ENCODE peak calls at places on chromosomes 13 and 19, in six cellular contexts. S, T, M, H, G and V are unnamed samples.

GRCh38 chr19:51552996-51553725 is 17.9 kb upstream of the ZNF175 start:
- DNase-seq in S (peak), T (peak), M (no peak), G (no peak), H (peak), V (no peak)

GRCh38 chr13:103873725-103874124 is 807.5 kb upstream of the SLC10A2 start:
- DNase-seq in H (no peak), T (no peak), M (no peak), S (no peak), G (no peak), V (no peak)

GRCh38 chr13:98327326-98328314 is 150.6 kb upstream of the RNF113B start:
- DNase-seq in S (no peak), T (no peak), M (no peak), G (no peak), H (peak), V (no peak)

GRCh38 chr19:8459520-8460260 is 14.9 kb downstream of the HNRNPM start:
- DNase-seq in M (no peak), G (no peak), S (no peak), H (peak), T (no peak), V (no peak)

GRCh38 chr13:99908129-99908805 is 63.3 kb downstream of the ZIC5 start:
- DNase-seq in H (no peak), M (no peak), G (no peak), T (no peak), S (no peak), V (no peak)

GRCh38 chr19:39982883-39983282 is 11.9 kb downstream of the PSMC4 start:
- DNase-seq in S (no peak), T (no peak), H (no peak), G (no peak), M (no peak), V (no peak)

GRCh38 chr19:12140545-12141404 is 625 bp upstream of the ZNF20 start:
- DNase-seq in H (peak), S (peak), M (peak), G (peak), T (peak), V (peak)

GRCh38 chr19:13241321-13242104 is 91.3 kb downstream of the IER2 start:
- DNase-seq in T (no peak), H (no peak), S (peak), M (no peak), G (no peak), V (no peak)

GRCh38 chr19:7520131-7521051 is 2.0 kb upstream of the MCOLN1 start:
- DNase-seq in H (no peak), T (no peak), S (no peak), M (no peak), G (no peak), V (no peak)

GRCh38 chr13:94192576-94192975 is 286.9 kb downstream of the DCT start:
- DNase-seq in G (peak), H (peak), S (peak), M (no peak), T (no peak), V (no peak)

GRCh38 chr19:49551531-49551930 is 23.7 kb downstream of the RCN3 start:
- DNase-seq in T (no peak), M (no peak), G (no peak), H (no peak), S (no peak), V (no peak)
- TF ChIP-seq POLR2AphosphoS5 in T (no peak), M (no peak), G (no peak), H (no peak), S (no peak), V (no peak)

GRCh38 chr19:18264428-18264827 is 9.8 kb downstream of the IQCN start:
- DNase-seq in H (peak), M (no peak), T (no peak), S (no peak), G (no peak), V (no peak)
- TF ChIP-seq TAF1 in H (no peak), M (no peak), T (no peak), S (no peak), G (no peak), V (no peak)

DNA sequence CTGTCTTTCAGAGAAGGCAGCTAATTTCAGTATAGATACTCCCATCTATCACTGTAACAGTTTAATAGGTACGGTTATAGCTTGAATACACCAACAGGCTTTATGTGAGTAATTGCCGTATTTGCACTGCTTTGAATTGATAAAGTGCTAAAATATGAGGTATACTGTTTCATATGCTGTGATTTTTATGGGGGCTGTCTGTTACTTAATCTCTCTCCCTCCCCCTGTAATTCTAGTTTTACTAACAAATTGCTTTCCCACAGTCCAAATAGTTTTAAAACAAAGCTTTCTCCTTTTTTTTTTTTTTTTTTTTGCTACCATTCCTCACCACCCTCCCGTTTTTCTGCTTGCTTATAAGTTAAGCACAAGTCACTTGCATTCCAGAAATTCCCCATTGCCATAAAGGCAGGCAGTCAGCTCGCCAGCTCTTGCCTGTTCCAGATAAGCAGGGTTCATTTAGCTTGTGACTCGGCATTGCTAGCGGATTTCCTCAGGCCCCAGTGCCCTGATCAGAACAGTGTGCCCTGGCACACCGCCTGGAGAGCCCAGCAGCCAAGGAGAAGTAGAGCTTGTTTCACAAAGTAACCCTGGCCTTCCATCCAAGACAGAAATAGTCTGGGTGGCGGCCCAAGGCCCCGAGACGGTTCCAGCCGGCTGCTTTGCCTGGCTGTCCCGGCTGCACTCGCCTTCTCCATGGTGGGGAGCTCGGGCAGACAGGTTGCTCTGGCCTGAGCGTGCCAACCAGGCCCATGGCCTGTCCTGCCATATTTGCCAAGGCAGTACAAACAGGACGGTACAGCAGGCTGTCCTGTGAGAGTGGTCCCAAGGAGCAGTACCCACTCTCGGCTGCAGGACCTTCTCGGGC is 43.5 kb upstream of the NPAS1 start:
- DNase-seq in H (peak), S (peak), T (no peak), M (no peak), G (no peak), V (no peak)
- TF ChIP-seq POLR2A in H (no peak), S (no peak), T (no peak), M (no peak), G (no peak), V (no peak)

DNA sequence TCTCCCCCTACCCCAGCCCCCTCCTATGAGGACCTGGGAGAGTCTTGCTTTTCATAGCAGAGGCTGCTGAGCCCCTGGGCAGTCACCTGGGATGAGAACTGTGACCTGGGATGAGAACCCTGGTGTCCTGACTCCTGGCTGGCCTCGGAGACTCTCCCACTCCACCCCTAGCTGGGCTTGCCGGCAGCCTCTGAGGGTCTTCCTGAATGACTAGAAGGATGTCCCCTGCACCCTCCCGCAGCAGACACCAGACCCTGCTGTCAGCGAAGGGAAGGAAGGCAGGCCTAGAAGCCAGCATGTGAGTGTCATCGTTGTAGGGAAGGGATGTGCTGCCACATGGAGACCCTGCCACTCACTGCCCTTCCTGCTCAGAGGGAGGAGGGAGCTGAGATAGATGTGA is 203.4 kb upstream of the ZNF536 start:
- DNase-seq in H (no peak), G (no peak), M (no peak), S (no peak), T (no peak), V (no peak)
- TF ChIP-seq POLR2AphosphoS5 in H (no peak), G (no peak), M (no peak), S (no peak), T (no peak), V (no peak)

GRCh38 chr19:16873603-16874002 is 15.2 kb upstream of the F2RL3 start:
- DNase-seq in T (no peak), M (no peak), G (no peak), S (no peak), H (no peak), V (no peak)

GRCh38 chr19:16875584-16876555 is 12.9 kb upstream of the F2RL3 start:
- DNase-seq in S (no peak), T (no peak), M (no peak), G (no peak), H (no peak), V (no peak)

GRCh38 chr19:16872728-16873127 is 16.1 kb upstream of the F2RL3 start:
- DNase-seq in M (no peak), T (no peak), H (no peak), S (no peak), G (no peak), V (no peak)

GRCh38 chr19:16876904-16877361 is 11.9 kb upstream of the F2RL3 start:
- DNase-seq in H (no peak), S (no peak), T (no peak), M (no peak), G (no peak), V (no peak)

GRCh38 chr19:16874250-16874977 is 14.4 kb upstream of the F2RL3 start:
- DNase-seq in S (no peak), G (no peak), M (no peak), H (no peak), T (no peak), V (no peak)
- TF ChIP-seq TAF1 in S (no peak), G (no peak), M (no peak), H (no peak), T (no peak), V (no peak)